ENCODE peak calls at places on chromosomes 6 and 20, in six cellular contexts. W is H9, Z is H1, C is IMR-90, G is mesenchymal stem cell, D is neuronal stem cell. M is an unnamed sample.

GRCh38 chr6:148898360-148899005 is 151.7 kb downstream of the UST start:
- DNase-seq in C (no peak), W (no peak), Z (no peak), G (no peak), D (no peak), M (no peak)

GRCh38 chr6:301526-301925 is 9.2 kb downstream of the DUSP22 start:
- DNase-seq in Z (no peak), D (no peak), G (no peak), C (no peak), W (no peak), M (no peak)

GRCh38 chr20:47865451-47865850 is 80.2 kb upstream of the SULF2 start:
- DNase-seq in C (no peak), W (no peak), D (no peak), G (no peak), Z (no peak), M (no peak)

GRCh38 chr6:11198663-11199603 is 33.5 kb downstream of the NEDD9 start:
- DNase-seq in C (no peak), Z (no peak), D (no peak), G (peak), W (no peak), M (no peak)

GRCh38 chr6:136962661-136963060 is 40.6 kb downstream of the SLC35D3 start:
- DNase-seq in Z (no peak), D (no peak), C (no peak), G (peak), W (peak), M (peak)

GRCh38 chr6:6723792-6724318 is 135.3 kb downstream of the LY86 start:
- DNase-seq in W (no peak), D (no peak), G (no peak), Z (no peak), C (no peak), M (no peak)

GRCh38 chr6:37569317-37569716 is 69.6 kb upstream of the CCDC167 start:
- DNase-seq in G (no peak), D (no peak), C (no peak), W (no peak), Z (no peak), M (no peak)

GRCh38 chr20:54078296-54078695 is 7.9 kb upstream of the BCAS1 start:
- DNase-seq in D (no peak), W (no peak), C (no peak), G (no peak), Z (no peak), M (no peak)

GRCh38 chr6:160156842-160157241 is 35.2 kb downstream of the SLC22A1 start:
- DNase-seq in D (no peak), Z (no peak), C (peak), W (no peak), G (no peak), M (peak)

GRCh38 chr6:14533446-14533845 is 415.9 kb downstream of the CD83 start:
- DNase-seq in D (no peak), Z (no peak), W (no peak), C (peak), G (peak), M (peak)

GRCh38 chr6:165013701-165014100 is 295.7 kb downstream of the C6orf118 start:
- DNase-seq in Z (no peak), D (no peak), W (no peak), C (no peak), G (peak), M (peak)

GRCh38 chr6:169101981-169102380 is 151.7 kb downstream of the THBS2 start:
- DNase-seq in D (no peak), Z (no peak), C (peak), G (no peak), W (no peak), M (no peak)

GRCh38 chr6:139533573-139534471 is 159.4 kb upstream of the CITED2 start:
- DNase-seq in D (no peak), C (peak), G (peak), Z (no peak), W (no peak), M (peak)

GRCh38 chr6:11009353-11009752 is 34.8 kb downstream of the ELOVL2 start:
- DNase-seq in C (peak), G (peak), D (no peak), W (no peak), Z (no peak), M (peak)

GRCh38 chr6:161373905-161374451 is 100.1 kb upstream of the AGPAT4 start:
- DNase-seq in C (peak), Z (peak), D (peak), G (peak), W (peak), M (peak)

GRCh38 chr6:21595951-21596378 is 2.4 kb downstream of the SOX4 start:
- DNase-seq in W (no peak), D (no peak), Z (no peak), G (peak), C (no peak), M (no peak)

GRCh38 chr6:160343144-160343543 is 5.0 kb upstream of the SLC22A3 start:
- DNase-seq in C (no peak), Z (no peak), D (no peak), W (no peak), G (no peak), M (no peak)

GRCh38 chr20:13336308-13337089 is 115.4 kb downstream of the ISM1 start:
- DNase-seq in Z (no peak), G (no peak), C (peak), D (no peak), W (no peak), M (peak)

GRCh38 chr20:905396-905961 is 10.7 kb downstream of the ANGPT4 start:
- DNase-seq in C (no peak), Z (no peak), W (no peak), G (no peak), D (no peak), M (no peak)

GRCh38 chr20:4787069-4787468 is 65.4 kb downstream of the PRND start:
- DNase-seq in D (no peak), C (peak), W (no peak), G (no peak), Z (no peak), M (peak)

GRCh38 chr6:124683507-124683906 is 278.7 kb upstream of the RNF217 start:
- DNase-seq in D (peak), C (no peak), Z (no peak), W (peak), G (no peak), M (no peak)

GRCh38 chr20:58691773-58692578 is 624 bp upstream of the NPEPL1 start:
- DNase-seq in C (no peak), Z (peak), G (peak), W (peak), D (no peak), M (no peak)
- H3K4ac ChIP-seq in C (peak), Z (peak), G (peak), W (no peak), D (peak), M (peak)

GRCh38 chr20:58753267-58753928 is 60.8 kb downstream of the NPEPL1 start:
- DNase-seq in Z (peak), D (no peak), C (no peak), G (no peak), W (peak), M (no peak)
- H3K14ac ChIP-seq in Z (no peak), D (no peak), C (no peak), G (no peak), W (no peak), M (no peak)

GRCh38 chr6:35015996-35016395 is 125.1 kb downstream of the TCP11 start:
- DNase-seq in G (peak), C (peak), Z (no peak), D (no peak), W (no peak), M (no peak)

GRCh38 chr6:35015476-35015875 is 125.7 kb downstream of the TCP11 start:
- DNase-seq in W (no peak), Z (peak), C (no peak), D (no peak), G (no peak), M (no peak)

GRCh38 chr6:35013701-35014100 is 124.6 kb downstream of the ANKS1A start:
- DNase-seq in W (no peak), Z (no peak), D (no peak), G (no peak), C (no peak), M (no peak)

GRCh38 chr6:35014786-35015185 is 125.7 kb downstream of the ANKS1A start:
- DNase-seq in D (no peak), W (no peak), G (peak), Z (no peak), C (peak), M (no peak)

GRCh38 chr6:35014341-35014740 is 125.3 kb downstream of the ANKS1A start:
- DNase-seq in Z (no peak), W (no peak), C (no peak), G (no peak), D (no peak), M (no peak)
- H3K27ac ChIP-seq in Z (no peak), W (no peak), C (no peak), G (no peak), D (no peak), M (no peak)

GRCh38 chr6:152272486-152272885 is 364.7 kb downstream of the SYNE1 start:
- DNase-seq in G (no peak), D (no peak), W (no peak), C (no peak), Z (no peak), M (peak)

GRCh38 chr6:152268846-152269442 is 368.2 kb downstream of the SYNE1 start:
- DNase-seq in W (no peak), D (no peak), Z (no peak), C (peak), G (peak), M (no peak)

GRCh38 chr6:152271681-152272464 is 365.3 kb downstream of the SYNE1 start:
- DNase-seq in G (no peak), C (peak), Z (no peak), D (no peak), W (no peak), M (peak)

GRCh38 chr6:152267967-152268845 is 369.0 kb downstream of the SYNE1 start:
- DNase-seq in G (peak), Z (no peak), D (peak), C (no peak), W (no peak), M (no peak)

GRCh38 chr6:152270301-152270925 is 366.7 kb downstream of the SYNE1 start:
- DNase-seq in G (peak), Z (no peak), D (no peak), C (peak), W (no peak), M (peak)
- H3K4ac ChIP-seq in G (no peak), Z (no peak), D (no peak), C (no peak), W (no peak), M (no peak)